ENCODE peak calls at places on chromosomes 2 and 18, in nine cellular contexts. T, E, G, Q, S, V, R, U and X are unnamed samples.

GRCh38 chr2:226728996-226729395 is 70.6 kb downstream of the IRS1 start:
- DNase-seq in V (no peak), Q (no peak), T (no peak), G (no peak), E (no peak), R (no peak), S (no peak), U (no peak), X (no peak)

GRCh38 chr2:159046966-159047365 is 78.5 kb downstream of the TANC1 start:
- DNase-seq in G (peak; percentile 62), R (no peak), S (no peak), V (no peak), T (no peak), U (peak; percentile 32), E (no peak), Q (peak; percentile 48), X (no peak)

GRCh38 chr2:31058096-31058843 is 80.0 kb downstream of the GALNT14 start:
- DNase-seq in G (no peak), U (no peak), T (no peak), R (no peak), S (no peak), E (no peak), Q (no peak), V (no peak), X (peak; percentile 51)

GRCh38 chr2:139992078-139992477 is 1211.9 kb upstream of the NXPH2 start:
- DNase-seq in V (peak; percentile 42), Q (no peak), E (peak; percentile 39), S (peak; percentile 2), G (no peak), R (no peak), U (no peak), T (no peak), X (peak; percentile 35)

GRCh38 chr2:55123851-55124269 is 73.6 kb upstream of the RTN4 start:
- DNase-seq in E (no peak), T (no peak), R (no peak), U (no peak), G (no peak), S (no peak), Q (no peak), V (no peak), X (no peak)

GRCh38 chr2:54757496-54757895 is 34.0 kb downstream of the EML6 start:
- DNase-seq in E (peak; percentile 37), T (no peak), G (no peak), V (no peak), R (no peak), S (no peak), U (peak; percentile 12), Q (peak; percentile 20), X (no peak)

GRCh38 chr2:60512641-60513040 is 40.8 kb downstream of the BCL11A start:
- DNase-seq in R (no peak), G (no peak), E (no peak), Q (no peak), T (no peak), U (no peak), S (no peak), V (no peak), X (no peak)

GRCh38 chr2:1723397-1724042 is 20.8 kb downstream of the PXDN start:
- DNase-seq in S (no peak), R (no peak), E (no peak), U (no peak), V (no peak), Q (no peak), T (no peak), G (no peak), X (no peak)

GRCh38 chr2:225124311-225124832 is 82.1 kb upstream of the DOCK10 start:
- DNase-seq in R (no peak), G (no peak), U (no peak), Q (no peak), E (no peak), S (no peak), V (no peak), T (no peak), X (no peak)

GRCh38 chr2:113124181-113124961 is 3.0 kb upstream of the IL1RN start:
- DNase-seq in E (no peak), T (no peak), Q (peak; percentile 33), G (peak; percentile 15), U (peak; percentile 26), S (no peak), V (no peak), R (peak; percentile 18), X (no peak)

GRCh38 chr2:226578879-226579278 is 220.7 kb downstream of the IRS1 start:
- DNase-seq in R (no peak), E (no peak), U (peak; percentile 39), V (no peak), G (no peak), S (no peak), Q (peak; percentile 78), T (no peak), X (no peak)

GRCh38 chr2:55090702-55091101 is 40.5 kb upstream of the RTN4 start:
- DNase-seq in R (no peak), T (no peak), V (no peak), Q (peak; percentile 55), G (no peak), U (peak; percentile 71), S (no peak), E (no peak), X (no peak)

DNA sequence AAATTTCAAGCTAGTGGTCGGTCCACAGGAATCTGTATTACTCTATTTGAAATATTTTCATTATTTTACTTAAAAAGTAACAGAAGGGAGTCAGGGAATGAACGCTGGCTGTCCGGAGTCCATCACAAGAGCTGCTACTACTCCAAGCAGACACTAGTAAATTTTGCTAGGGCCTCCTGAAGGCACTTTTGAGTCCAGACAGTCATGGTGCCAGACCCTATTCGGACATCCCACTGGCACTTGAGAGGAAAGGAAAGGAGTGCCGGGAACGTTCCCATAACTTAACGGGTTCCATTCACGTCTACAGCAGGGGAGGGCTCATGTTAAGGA is 582 bp upstream of the GMCL1 start:
- DNase-seq in S (no peak), Q (no peak), V (no peak), R (no peak), G (no peak), E (no peak), T (no peak), U (no peak), X (no peak)
- H3K4me3 ChIP-seq in S (peak overlapping the region; percentile 80), Q (peak overlapping the region; percentile 83), V (peak overlapping the region; percentile 95), R (peak overlapping the region; percentile 82), G (peak overlapping the region; percentile 95), E (peak overlapping the region; percentile 93), T (peak overlapping the region; percentile 98), U (peak overlapping the region; percentile 56), X (peak overlapping the region; percentile 84)

DNA sequence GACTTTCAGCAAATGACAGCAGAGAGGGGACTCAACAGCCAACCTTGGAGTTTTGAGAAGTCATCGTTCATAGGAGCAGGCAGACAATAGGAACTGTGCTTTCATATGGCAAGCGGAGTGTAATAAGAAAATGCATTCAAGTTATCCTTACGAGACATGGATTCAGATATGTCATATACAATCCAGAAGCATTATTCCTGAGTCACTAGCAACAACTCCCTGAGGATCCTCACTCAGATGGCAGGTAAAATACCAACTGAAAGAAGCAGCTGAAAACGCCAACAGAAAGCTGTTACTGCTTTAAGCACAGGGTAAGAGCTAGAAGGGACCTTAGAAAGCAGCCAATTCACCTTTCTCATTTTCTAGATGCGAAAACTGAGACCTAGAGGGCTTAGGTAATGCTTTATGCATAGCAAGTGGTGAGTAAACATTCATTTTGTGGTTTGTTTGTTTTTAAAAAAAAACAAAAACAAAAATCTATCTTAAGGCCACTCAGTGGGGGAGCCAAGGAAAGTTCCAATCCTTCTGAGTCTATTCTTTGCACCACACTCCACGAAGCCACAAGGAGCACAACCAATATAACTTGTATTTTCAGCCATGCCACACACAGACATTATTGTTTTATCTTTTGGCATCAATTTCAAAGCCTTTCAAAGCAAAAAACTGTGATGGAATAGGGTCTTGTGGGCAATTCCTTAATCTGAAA is 89.1 kb upstream of the RIOK3 start:
- DNase-seq in Q (no peak), T (no peak), G (no peak), S (no peak), E (no peak), V (no peak), U (no peak), R (no peak), X (no peak)
- H3K4me3 ChIP-seq in Q (no peak overlapping the region), T (no peak overlapping the region), G (no peak overlapping the region), S (no peak overlapping the region), E (no peak overlapping the region), V (no peak overlapping the region), U (no peak overlapping the region), R (no peak overlapping the region), X (no peak overlapping the region)

GRCh38 chr2:102145939-102146338 is 3.4 kb downstream of the IL1R1 start:
- DNase-seq in Q (no peak), V (no peak), E (no peak), T (no peak), U (peak; percentile 18), R (no peak), G (no peak), S (no peak), X (no peak)

GRCh38 chr2:102143450-102143985 is 972 bp downstream of the IL1R1 start:
- DNase-seq in T (no peak), R (no peak), V (no peak), U (peak; percentile 67), S (no peak), Q (peak; percentile 53), E (no peak), G (no peak), X (peak; percentile 84)

GRCh38 chr2:102142829-102143449 is 393 bp downstream of the IL1R1 start:
- DNase-seq in E (no peak), T (no peak), Q (peak; percentile 64), V (no peak), S (no peak), R (no peak), G (no peak), U (peak; percentile 78), X (no peak)

GRCh38 chr2:102145107-102145506 is 2.6 kb downstream of the IL1R1 start:
- DNase-seq in Q (no peak), U (no peak), E (no peak), T (no peak), R (no peak), V (no peak), G (no peak), S (no peak), X (no peak)

GRCh38 chr2:102144128-102144527 is 1.6 kb downstream of the IL1R1 start:
- DNase-seq in E (no peak), R (no peak), T (no peak), S (no peak), V (no peak), Q (peak; percentile 24), G (no peak), U (peak; percentile 41), X (no peak)
- H3K4me3 ChIP-seq in E (no peak overlapping the region), R (no peak overlapping the region), T (no peak overlapping the region), S (no peak overlapping the region), V (peak overlapping the region; percentile 44), Q (peak overlapping the region; percentile 92), G (peak overlapping the region; percentile 77), U (no peak overlapping the region), X (peak overlapping the region; percentile 91)

DNA sequence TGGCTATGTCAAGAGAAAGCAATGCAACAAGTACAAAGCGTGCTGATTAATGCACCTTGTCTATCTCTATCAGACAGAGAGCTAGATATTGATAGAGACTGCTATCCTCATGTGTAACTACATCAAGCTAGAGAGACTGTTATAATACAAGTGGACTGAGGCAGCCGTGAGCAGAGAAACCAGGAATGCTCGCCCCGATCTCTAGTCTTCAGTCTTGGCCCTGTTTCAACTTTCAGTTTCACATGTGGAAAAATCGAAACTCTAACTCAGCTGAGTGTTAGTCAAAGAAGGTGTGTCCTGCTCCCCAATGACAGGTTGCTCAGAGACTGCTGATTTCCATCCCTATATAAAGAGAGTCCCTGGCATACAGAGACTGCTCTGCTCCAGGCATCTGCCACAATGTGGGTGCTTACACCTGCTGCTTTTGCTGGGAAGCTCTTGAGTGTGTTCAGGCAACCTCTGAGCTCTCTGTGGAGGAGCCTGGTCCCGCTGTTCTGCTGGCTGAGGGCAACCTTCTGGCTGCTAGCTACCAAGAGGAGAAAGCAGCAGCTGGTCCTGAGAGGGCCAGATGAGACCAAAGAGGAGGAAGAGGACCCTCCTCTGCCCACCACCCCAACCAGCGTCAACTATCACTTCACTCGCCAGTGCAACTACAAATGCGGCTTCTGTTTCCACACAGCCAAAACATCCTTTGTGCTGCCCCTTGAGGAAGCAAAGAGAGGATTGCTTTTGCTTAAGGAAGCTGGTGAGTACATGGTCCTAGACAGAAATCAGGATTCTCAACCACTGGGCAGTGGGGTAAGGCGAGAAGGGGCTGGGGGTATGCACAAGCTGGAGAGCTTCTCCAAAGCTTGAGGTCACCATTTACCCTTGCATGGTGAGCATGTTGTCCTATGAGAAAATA is at the start of gene RSAD2:
- DNase-seq in G (peak; percentile 45), T (no peak), R (no peak), S (no peak), V (peak; percentile 76), Q (peak; percentile 27), U (peak; percentile 58), E (no peak), X (peak; percentile 62)
- H3K4me3 ChIP-seq in G (peak within 1 kb of the TSS; percentile 23), T (peak within 1 kb of the TSS; percentile 55), R (peak within 1 kb of the TSS; percentile 34), S (peak within 1 kb of the TSS; percentile 37), V (peak within 1 kb of the TSS; percentile 45), Q (peak within 1 kb of the TSS; percentile 58), U (no peak within 1 kb of the TSS), E (no peak within 1 kb of the TSS), X (peak within 1 kb of the TSS; percentile 84)